ENCODE peak calls at places on chromosomes 11 and 22, in ten cellular contexts. V is colonic mucosa, E is endodermal cell, F is HL-60, R is cardiac fibroblast, B is AG09309, U is GM12865, D is AG04450, X is fibroblast of pulmonary artery, K is CD14-positive monocyte. N is an unnamed sample.

GRCh38 chr11:46120711-46121327 is 435 bp downstream of the PHF21A start:
- DNase-seq in V (peak), E (peak), F (peak), R (peak), B (no peak), U (peak), D (peak), X (peak), K (no peak), N (no peak)

GRCh38 chr22:22703715-22704114 is 59.3 kb downstream of the GGTLC2 start:
- DNase-seq in V (no peak), E (no peak), F (no peak), R (peak), B (no peak), U (no peak), D (no peak), X (peak), K (no peak), N (no peak)

GRCh38 chr11:46251954-46252353 is 25.5 kb upstream of the CREB3L1 start:
- DNase-seq in V (no peak), E (no peak), F (no peak), R (no peak), B (no peak), U (no peak), D (no peak), X (no peak), K (no peak), N (no peak)

GRCh38 chr22:24834845-24835570 is 29.0 kb downstream of the SGSM1 start:
- DNase-seq in V (peak), E (peak), F (no peak), R (no peak), B (no peak), U (peak), D (no peak), X (peak), K (no peak), N (no peak)

GRCh38 chr22:48239461-48240164 is 1477.2 kb downstream of the TBC1D22A start:
- DNase-seq in V (no peak), E (peak), F (no peak), R (no peak), B (no peak), U (no peak), D (no peak), X (no peak), K (no peak), N (no peak)

GRCh38 chr11:45052361-45052760 is 94.1 kb upstream of the PRDM11 start:
- DNase-seq in V (no peak), E (no peak), F (no peak), R (peak), B (no peak), U (no peak), D (no peak), X (no peak), K (no peak), N (no peak)

GRCh38 chr11:32573228-32573627 is 10.4 kb upstream of the EIF3M start:
- DNase-seq in V (no peak), E (no peak), F (no peak), R (no peak), B (no peak), U (no peak), D (no peak), X (no peak), K (no peak), N (no peak)

GRCh38 chr11:130439160-130439519 is 9.3 kb upstream of the ADAMTS15 start:
- DNase-seq in V (no peak), E (no peak), F (no peak), R (no peak), B (no peak), U (peak), D (no peak), X (no peak), K (no peak), N (no peak)

GRCh38 chr11:11296434-11296833 is 56.6 kb downstream of the CSNK2A3 start:
- DNase-seq in V (no peak), E (no peak), F (no peak), R (no peak), B (no peak), U (no peak), D (no peak), X (no peak), K (no peak), N (no peak)

GRCh38 chr11:130979386-130979972 is 63.2 kb upstream of the SNX19 start:
- DNase-seq in V (no peak), E (no peak), F (no peak), R (peak), B (peak), U (peak), D (peak), X (peak), K (no peak), N (no peak)

GRCh38 chr11:115939726-115940421 is 435.7 kb upstream of the CADM1 start:
- DNase-seq in V (no peak), E (no peak), F (no peak), R (no peak), B (no peak), U (peak), D (no peak), X (no peak), K (no peak), N (no peak)

GRCh38 chr22:30572840-30573593 is 1.4 kb downstream of the GAL3ST1 start:
- DNase-seq in V (peak), E (no peak), F (no peak), R (no peak), B (no peak), U (no peak), D (no peak), X (no peak), K (no peak), N (no peak)

GRCh38 chr11:87866951-87867350 is 308.3 kb downstream of the RAB38 start:
- DNase-seq in V (no peak), E (no peak), F (no peak), R (no peak), B (no peak), U (no peak), D (no peak), X (no peak), K (no peak), N (no peak)

GRCh38 chr11:95977534-95978174 is 53.7 kb upstream of the MTMR2 start:
- DNase-seq in V (no peak), E (no peak), F (no peak), R (peak), B (no peak), U (no peak), D (no peak), X (peak), K (no peak), N (no peak)

GRCh38 chr11:11253995-11254394 is 99.1 kb downstream of the CSNK2A3 start:
- DNase-seq in V (no peak), E (peak), F (no peak), R (no peak), B (no peak), U (no peak), D (no peak), X (no peak), K (no peak), N (no peak)

GRCh38 chr11:107591446-107592236 is 694 bp downstream of the ELMOD1 start:
- DNase-seq in V (no peak), E (peak), F (no peak), R (no peak), B (no peak), U (peak), D (no peak), X (no peak), K (no peak), N (no peak)

GRCh38 chr11:60978546-60979380 is 7.3 kb downstream of the CD6 start:
- DNase-seq in V (no peak), E (peak), F (peak), R (no peak), B (no peak), U (peak), D (no peak), X (peak), K (no peak), N (peak)

GRCh38 chr11:93740802-93741093 is 547 bp downstream of the TAF1D start:
- DNase-seq in V (peak), E (peak), F (no peak), R (peak), B (peak), U (peak), D (no peak), X (peak), K (peak), N (no peak)

GRCh38 chr11:94826415-94826814 is 58.3 kb downstream of the AMOTL1 start:
- DNase-seq in V (no peak), E (peak), F (no peak), R (no peak), B (no peak), U (no peak), D (no peak), X (no peak), K (no peak), N (no peak)

GRCh38 chr11:133947298-133947905 is 9.4 kb downstream of the IGSF9B start:
- DNase-seq in V (no peak), E (peak), F (no peak), R (peak), B (no peak), U (peak), D (no peak), X (peak), K (no peak), N (no peak)

GRCh38 chr22:32803020-32803758 is 1.7 kb downstream of the TIMP3 start:
- DNase-seq in V (no peak), E (peak), F (no peak), R (no peak), B (no peak), U (no peak), D (no peak), X (no peak), K (no peak), N (no peak)

GRCh38 chr22:47654922-47655451 is 892.5 kb downstream of the TBC1D22A start:
- DNase-seq in V (no peak), E (no peak), F (no peak), R (no peak), B (no peak), U (no peak), D (no peak), X (no peak), K (no peak), N (no peak)

GRCh38 chr11:123560001-123560400 is 94.4 kb downstream of the SCN3B start:
- DNase-seq in V (no peak), E (no peak), F (no peak), R (peak), B (peak), U (no peak), D (peak), X (peak), K (peak), N (no peak)

GRCh38 chr22:23192558-23192957 is 12.2 kb downstream of the BCR start:
- DNase-seq in V (no peak), E (no peak), F (no peak), R (no peak), B (no peak), U (no peak), D (no peak), X (no peak), K (no peak), N (no peak)

GRCh38 chr22:17243524-17243923 is 24.3 kb upstream of the ADA2 start:
- DNase-seq in V (no peak), E (no peak), F (no peak), R (no peak), B (no peak), U (peak), D (no peak), X (no peak), K (peak), N (no peak)

GRCh38 chr11:95375451-95375850 is 144.4 kb upstream of the SESN3 start:
- DNase-seq in V (no peak), E (no peak), F (no peak), R (no peak), B (no peak), U (no peak), D (no peak), X (no peak), K (no peak), N (no peak)

GRCh38 chr22:36191106-36191836 is 10.3 kb downstream of the APOL4 start:
- DNase-seq in V (peak), E (peak), F (no peak), R (peak), B (peak), U (no peak), D (no peak), X (peak), K (no peak), N (no peak)

GRCh38 chr11:61011950-61012830 is 40.7 kb downstream of the CD6 start:
- DNase-seq in V (no peak), E (no peak), F (peak), R (no peak), B (no peak), U (no peak), D (no peak), X (no peak), K (peak), N (no peak)

GRCh38 chr11:9473408-9473807 is 12.6 kb downstream of the ZNF143 start:
- DNase-seq in V (no peak), E (no peak), F (no peak), R (no peak), B (no peak), U (no peak), D (no peak), X (no peak), K (no peak), N (no peak)

GRCh38 chr11:64763804-64764611 is 4.2 kb upstream of the PYGM start:
- DNase-seq in V (no peak), E (no peak), F (no peak), R (no peak), B (no peak), U (no peak), D (no peak), X (no peak), K (no peak), N (peak)

GRCh38 chr11:119794141-119794665 is 65.2 kb upstream of the NECTIN1 start:
- DNase-seq in V (no peak), E (no peak), F (no peak), R (no peak), B (no peak), U (no peak), D (no peak), X (no peak), K (no peak), N (peak)

GRCh38 chr22:49119551-49119952 is 708.1 kb downstream of the BRD1 start:
- DNase-seq in V (no peak), E (peak), F (no peak), R (no peak), B (no peak), U (no peak), D (no peak), X (no peak), K (no peak), N (no peak)

GRCh38 chr11:6737872-6738466 is 33.8 kb downstream of the OR2AG2 start:
- DNase-seq in V (peak), E (peak), F (no peak), R (peak), B (peak), U (peak), D (no peak), X (peak), K (no peak), N (no peak)

GRCh38 chr11:62880231-62880802 is 379 bp upstream of the SLC3A2 start:
- DNase-seq in V (no peak), E (no peak), F (no peak), R (peak), B (peak), U (peak), D (peak), X (peak), K (peak), N (no peak)

GRCh38 chr22:30596886-30597285 is 5.2 kb upstream of the PES1 start:
- DNase-seq in V (no peak), E (peak), F (no peak), R (no peak), B (no peak), U (no peak), D (no peak), X (no peak), K (no peak), N (no peak)

GRCh38 chr22:45425101-45425500 is 11.6 kb downstream of the RIBC2 start:
- DNase-seq in V (no peak), E (no peak), F (no peak), R (peak), B (no peak), U (no peak), D (no peak), X (peak), K (no peak), N (no peak)

GRCh38 chr11:17640493-17641164 is 78.7 kb upstream of the MYOD1 start:
- DNase-seq in V (no peak), E (peak), F (no peak), R (no peak), B (no peak), U (no peak), D (no peak), X (no peak), K (no peak), N (peak)

GRCh38 chr11:119178166-119178680 is 7.1 kb upstream of the NHERF4 start:
- DNase-seq in V (no peak), E (no peak), F (no peak), R (peak), B (no peak), U (no peak), D (no peak), X (peak), K (no peak), N (no peak)

DNA sequence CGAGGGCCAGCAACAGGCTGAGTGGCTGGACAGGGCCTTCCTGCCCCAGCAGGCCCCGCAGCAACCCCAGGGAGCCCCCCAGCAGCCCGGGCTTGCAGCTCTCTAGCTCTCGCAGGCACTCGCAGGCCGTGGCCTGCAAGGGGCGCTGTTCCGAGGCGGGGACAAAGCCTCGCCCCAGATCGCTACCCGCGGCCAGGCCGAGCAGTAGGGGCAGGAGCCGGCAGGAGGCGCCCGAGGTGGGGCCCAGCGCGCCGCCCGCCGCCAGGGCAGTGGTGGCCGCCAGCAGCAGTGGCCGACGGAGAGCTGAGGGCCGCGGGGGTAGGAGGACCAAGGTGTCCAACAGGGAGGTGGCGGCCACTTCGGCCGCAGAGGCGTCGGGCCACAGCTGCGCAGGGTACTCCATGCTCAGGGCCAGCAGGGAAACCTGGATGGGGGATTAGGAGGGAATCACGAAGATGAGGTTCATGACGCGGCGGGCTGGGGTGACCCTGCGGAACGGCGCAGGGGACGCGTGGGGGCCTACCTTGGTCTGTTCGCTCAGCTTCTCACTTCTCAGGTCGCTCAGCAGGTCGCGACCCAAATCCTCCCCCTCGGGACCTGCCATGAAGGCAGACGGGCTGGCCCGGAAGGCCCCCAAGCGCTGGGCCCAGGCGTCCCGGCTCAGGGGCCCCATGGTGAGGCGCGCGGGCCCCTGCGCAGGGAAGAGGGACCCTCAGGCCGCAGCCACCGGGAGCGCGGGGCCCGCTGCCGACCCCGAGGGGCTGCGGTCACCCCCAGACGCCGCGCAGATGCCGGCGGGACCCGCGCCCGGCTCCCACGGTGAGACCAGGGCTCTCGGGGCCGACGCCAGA is 632 bp downstream of the AP5B1 start:
- DNase-seq in V (peak), E (peak), F (peak), R (peak), B (no peak), U (peak), D (peak), X (peak), K (peak), N (peak)
- TF ChIP-seq CTCF in V (peak), E (peak), F (peak), R (peak), B (peak), U (peak), D (peak), X (peak), K (peak), N (peak)

DNA sequence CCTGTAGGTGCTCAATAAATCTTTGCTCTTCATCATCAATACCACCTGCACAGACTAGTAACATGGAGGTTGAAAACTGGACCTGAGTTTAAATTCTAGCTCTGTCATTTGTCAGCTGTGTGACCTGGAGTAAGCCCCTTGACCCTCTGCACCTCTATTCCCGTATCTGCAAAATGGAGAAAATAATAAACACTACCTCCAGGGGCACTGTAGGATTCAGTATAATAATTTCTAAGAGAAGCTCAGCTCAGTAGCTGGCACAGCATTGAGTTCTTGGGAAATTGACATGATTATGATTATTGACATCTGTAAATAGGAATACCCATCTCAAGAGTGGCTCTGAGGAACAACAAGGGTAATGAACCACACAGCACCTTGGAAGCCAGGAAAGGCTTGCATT is 78.4 kb downstream of the MN1 start:
- DNase-seq in V (no peak), E (no peak), F (no peak), R (no peak), B (no peak), U (no peak), D (no peak), X (no peak), K (no peak), N (no peak)
- TF ChIP-seq CTCF in V (no peak), E (peak), F (no peak), R (peak), B (no peak), U (no peak), D (peak), X (peak), K (peak), N (peak)

GRCh38 chr22:37982938-37983859 is 1.2 kb downstream of the SOX10 start:
- DNase-seq in V (no peak), E (peak), F (no peak), R (no peak), B (no peak), U (no peak), D (no peak), X (no peak), K (no peak), N (no peak)

GRCh38 chr22:37983860-37984791 is at the start of gene SOX10:
- DNase-seq in V (no peak), E (peak), F (no peak), R (no peak), B (no peak), U (no peak), D (no peak), X (no peak), K (no peak), N (no peak)

GRCh38 chr22:37986371-37986770 is 2.0 kb upstream of the SOX10 start:
- DNase-seq in V (no peak), E (peak), F (no peak), R (no peak), B (no peak), U (no peak), D (no peak), X (no peak), K (no peak), N (no peak)

GRCh38 chr22:37985050-37985585 is 763 bp upstream of the SOX10 start:
- DNase-seq in V (no peak), E (peak), F (no peak), R (no peak), B (no peak), U (no peak), D (no peak), X (no peak), K (no peak), N (no peak)

DNA sequence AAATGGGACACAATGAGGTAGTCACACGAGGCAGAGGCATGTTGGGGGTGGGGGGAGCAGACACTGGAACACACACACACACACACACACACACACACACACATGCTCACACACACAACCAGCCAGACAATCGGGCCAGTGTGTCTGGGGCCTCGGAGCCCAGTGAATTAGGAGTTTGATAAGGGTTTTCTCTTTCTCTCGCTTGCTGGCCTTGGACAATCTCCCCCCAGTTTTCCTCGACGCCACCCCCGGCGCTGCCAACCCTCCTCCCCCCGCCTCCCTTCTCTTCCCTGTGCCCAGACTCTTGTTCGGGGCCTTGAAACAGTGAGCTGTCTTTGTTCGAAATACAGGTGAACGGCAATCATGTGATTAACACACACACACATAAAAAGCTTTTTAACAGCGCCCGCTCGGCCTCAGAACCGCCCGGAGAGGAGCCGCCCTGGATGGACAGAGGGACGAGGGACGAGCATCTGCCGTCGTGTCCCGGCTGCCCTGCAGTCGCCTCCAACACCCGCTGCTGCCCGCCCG is 1.5 kb upstream of the SOX10 start:
- DNase-seq in V (no peak), E (no peak), F (no peak), R (no peak), B (no peak), U (no peak), D (no peak), X (no peak), K (no peak), N (no peak)
- TF ChIP-seq CTCF in V (no peak), E (no peak), F (no peak), R (no peak), B (no peak), U (no peak), D (no peak), X (no peak), K (no peak), N (no peak)

GRCh38 chr11:68610452-68611116 is 73.8 kb upstream of the GAL start:
- DNase-seq in V (no peak), E (no peak), F (no peak), R (peak), B (no peak), U (no peak), D (no peak), X (peak), K (no peak), N (no peak)
- TF ChIP-seq CTCF in V (no peak), E (peak), F (no peak), R (peak), B (peak), U (no peak), D (peak), X (peak), K (no peak), N (peak)

GRCh38 chr11:69841859-69842698 is 22.9 kb upstream of the FGF3 start:
- DNase-seq in V (peak), E (peak), F (no peak), R (peak), B (no peak), U (peak), D (no peak), X (peak), K (no peak), N (no peak)
- TF ChIP-seq CTCF in V (no peak), E (peak), F (no peak), R (peak), B (peak), U (peak), D (peak), X (peak), K (no peak), N (peak)

GRCh38 chr11:4626207-4627105 is 10.8 kb upstream of the OR51D1 start:
- DNase-seq in V (peak), E (peak), F (peak), R (peak), B (no peak), U (peak), D (peak), X (peak), K (peak), N (no peak)
- TF ChIP-seq CTCF in V (peak), E (peak), F (peak), R (peak), B (peak), U (peak), D (peak), X (peak), K (peak), N (peak)